ENCODE peak calls at places on chromosomes 4 and X, in six cellular contexts. J is K562, N is HepG2, T is H1, I is WTC11, Z is endothelial cell of umbilical vein. M is an unnamed sample.

GRCh38 chrX:418927-419729 is 32.4 kb upstream of the PPP2R3B start:
- DNase-seq in N (no peak), Z (no peak), J (no peak), T (no peak), I (no peak), M (no peak)

GRCh38 chr4:124529131-124529530 is 183.4 kb downstream of the ANKRD50 start:
- DNase-seq in I (no peak), T (no peak), Z (no peak), N (no peak), J (no peak), M (no peak)

GRCh38 chr4:7663075-7663541 is 228.4 kb upstream of the PSAPL1 start:
- DNase-seq in T (no peak), J (no peak), I (no peak), Z (no peak), N (no peak), M (peak)

GRCh38 chr4:4364486-4365208 is 22.3 kb upstream of the NSG1 start:
- DNase-seq in T (no peak), N (no peak), J (no peak), Z (no peak), I (peak), M (no peak)

GRCh38 chr4:2861631-2862436 is 18.2 kb downstream of the ADD1 start:
- DNase-seq in Z (no peak), J (no peak), I (no peak), T (no peak), N (no peak), M (no peak)

GRCh38 chr4:87717276-87718031 is 67.4 kb downstream of the DMP1 start:
- DNase-seq in Z (no peak), J (no peak), I (no peak), N (no peak), T (no peak), M (no peak)

GRCh38 chr4:22129454-22130075 is 181.0 kb upstream of the KCNIP4 start:
- DNase-seq in T (peak), N (peak), J (peak), Z (no peak), I (peak), M (no peak)

GRCh38 chr4:76177709-76178108 is 29.5 kb upstream of the NUP54 start:
- DNase-seq in T (no peak), J (no peak), Z (no peak), I (no peak), N (no peak), M (no peak)

GRCh38 chr4:124111922-124112321 is 600.6 kb downstream of the ANKRD50 start:
- DNase-seq in I (no peak), T (peak), N (peak), J (no peak), Z (peak), M (peak)

GRCh38 chr4:152508818-152509217 is 27.1 kb downstream of the FBXW7 start:
- DNase-seq in T (no peak), Z (no peak), J (no peak), I (no peak), N (no peak), M (no peak)

GRCh38 chr4:102420563-102421221 is 75.4 kb upstream of the SLC39A8 start:
- DNase-seq in J (no peak), Z (peak), I (no peak), T (no peak), N (peak), M (no peak)

GRCh38 chrX:103464774-103465117 is 54.5 kb downstream of the RAB40A start:
- DNase-seq in Z (peak), J (peak), N (peak), I (peak), T (peak), M (peak)

GRCh38 chr4:23333556-23333945 is 556.3 kb downstream of the PPARGC1A start:
- DNase-seq in N (no peak), Z (no peak), J (no peak), I (no peak), T (no peak), M (no peak)

GRCh38 chr4:99749445-99750391 is 66.9 kb upstream of the DAPP1 start:
- DNase-seq in N (no peak), J (no peak), Z (no peak), I (no peak), T (no peak), M (no peak)

GRCh38 chrX:51851507-51852085 is 41.8 kb upstream of the MAGED1 start:
- DNase-seq in N (peak), Z (no peak), T (no peak), J (no peak), I (no peak), M (no peak)

GRCh38 chrX:47500541-47500940 is 17.5 kb upstream of the ZNF41 start:
- DNase-seq in N (no peak), J (no peak), I (no peak), T (no peak), Z (no peak), M (no peak)

GRCh38 chrX:110257889-110258288 is 60.0 kb downstream of the AMMECR1 start:
- DNase-seq in I (no peak), N (no peak), Z (no peak), T (no peak), J (no peak), M (no peak)

GRCh38 chr4:99324978-99325377 is 3.8 kb upstream of the ADH1B start:
- DNase-seq in Z (no peak), N (no peak), J (no peak), I (no peak), T (no peak), M (no peak)

GRCh38 chr4:34261799-34262314 is 1982.5 kb downstream of the ARAP2 start:
- DNase-seq in T (no peak), Z (no peak), J (no peak), N (no peak), I (no peak), M (no peak)

GRCh38 chr4:8293131-8293975 is 23.8 kb downstream of the HTRA3 start:
- DNase-seq in Z (no peak), T (no peak), N (no peak), I (no peak), J (no peak), M (no peak)

GRCh38 chr4:108094131-108094530 is 74.6 kb downstream of the LEF1 start:
- DNase-seq in J (no peak), N (no peak), Z (no peak), T (no peak), I (no peak), M (no peak)

GRCh38 chrX:95885074-95885473 is 799.6 kb upstream of the DIAPH2 start:
- DNase-seq in Z (peak), T (no peak), I (no peak), J (no peak), N (no peak), M (no peak)

DNA sequence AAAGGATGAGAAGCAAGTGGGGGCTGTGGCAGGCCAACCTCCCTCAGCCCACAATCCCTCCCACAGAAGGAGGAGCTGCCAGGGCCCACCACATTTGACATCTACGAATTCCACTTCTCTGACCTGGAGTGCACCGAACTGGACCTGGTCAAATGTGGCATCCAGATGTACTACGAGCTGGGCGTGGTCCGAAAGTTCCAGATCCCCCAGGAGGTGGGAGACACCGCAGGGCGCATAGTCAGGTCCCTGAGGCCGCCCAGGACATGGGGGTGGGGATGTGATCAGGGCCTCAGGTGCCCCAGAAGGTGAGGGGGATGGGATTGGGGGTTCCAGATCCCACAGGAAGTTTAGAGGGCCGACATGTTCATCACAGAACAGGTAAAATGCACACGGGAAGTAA is 13.7 kb downstream of the ATP5ME start:
- DNase-seq in I (no peak), Z (no peak), J (no peak), T (no peak), N (no peak), M (no peak)
- TF ChIP-seq MAX in I (no peak), Z (no peak), J (no peak), T (no peak), N (no peak), M (no peak)

GRCh38 chr4:166017804-166018203 is 144.8 kb downstream of the TLL1 start:
- DNase-seq in T (no peak), N (no peak), J (no peak), Z (no peak), I (no peak), M (no peak)

GRCh38 chr4:166019441-166019840 is 146.4 kb downstream of the TLL1 start:
- DNase-seq in I (no peak), Z (no peak), T (no peak), J (no peak), N (no peak), M (no peak)

GRCh38 chr4:166012129-166013078 is 139.4 kb downstream of the TLL1 start:
- DNase-seq in T (no peak), Z (no peak), J (no peak), I (no peak), N (no peak), M (no peak)

GRCh38 chr4:166008510-166008909 is 135.5 kb downstream of the TLL1 start:
- DNase-seq in Z (no peak), T (no peak), J (no peak), I (no peak), N (no peak), M (no peak)

DNA sequence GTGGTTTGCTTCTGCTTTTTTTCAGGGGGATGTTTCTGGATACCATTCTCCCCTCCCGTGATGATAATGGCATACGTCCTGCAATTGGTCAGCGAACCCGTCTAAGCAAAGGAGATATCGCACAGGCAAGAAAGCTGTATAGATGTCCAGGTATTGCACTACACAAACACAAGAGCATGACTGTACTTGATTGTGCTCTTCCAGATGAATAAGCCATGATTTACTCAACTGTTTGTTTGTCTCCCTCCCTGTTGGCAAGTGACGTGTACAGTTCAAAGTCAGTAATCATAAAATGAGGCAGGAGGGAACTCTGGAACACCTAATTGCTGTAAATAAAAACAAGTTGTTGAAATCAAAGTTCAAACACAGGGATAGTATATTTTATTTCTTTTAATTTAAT is 141.4 kb downstream of the TLL1 start:
- DNase-seq in T (no peak), J (no peak), N (peak), Z (no peak), I (no peak), M (peak)
- TF ChIP-seq JUN in T (no peak), J (no peak), N (no peak), Z (no peak), I (no peak), M (no peak)

GRCh38 chr4:130127297-130127696 is 1031.3 kb downstream of the C4orf33 start:
- DNase-seq in I (no peak), Z (no peak), T (no peak), N (no peak), J (no peak), M (no peak)

GRCh38 chr4:130125468-130125867 is 1029.5 kb downstream of the C4orf33 start:
- DNase-seq in N (no peak), Z (no peak), J (no peak), I (no peak), T (no peak), M (no peak)

DNA sequence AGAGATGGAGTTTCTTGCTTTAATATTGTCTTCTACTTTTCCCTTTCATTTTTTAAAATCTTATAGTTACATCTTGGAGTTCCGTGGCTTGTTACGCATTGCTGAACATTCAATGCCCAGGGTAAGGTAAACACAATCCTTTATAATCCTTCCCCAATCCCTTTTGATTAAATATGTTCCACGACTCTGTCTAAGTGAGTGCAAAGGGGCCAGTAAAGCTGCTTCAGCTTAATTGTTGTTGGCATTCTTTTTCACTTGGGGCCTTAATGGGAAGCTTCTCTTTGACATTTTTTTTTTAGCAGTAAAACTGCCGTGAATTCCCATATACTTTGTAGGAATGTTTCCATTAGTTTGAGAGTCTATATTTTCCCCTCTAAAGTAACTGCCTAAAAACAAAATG is 1028.1 kb downstream of the C4orf33 start:
- DNase-seq in N (no peak), I (no peak), J (no peak), T (no peak), Z (no peak), M (no peak)
- TF ChIP-seq MAX in N (no peak), I (no peak), J (no peak), T (no peak), Z (no peak), M (no peak)

DNA sequence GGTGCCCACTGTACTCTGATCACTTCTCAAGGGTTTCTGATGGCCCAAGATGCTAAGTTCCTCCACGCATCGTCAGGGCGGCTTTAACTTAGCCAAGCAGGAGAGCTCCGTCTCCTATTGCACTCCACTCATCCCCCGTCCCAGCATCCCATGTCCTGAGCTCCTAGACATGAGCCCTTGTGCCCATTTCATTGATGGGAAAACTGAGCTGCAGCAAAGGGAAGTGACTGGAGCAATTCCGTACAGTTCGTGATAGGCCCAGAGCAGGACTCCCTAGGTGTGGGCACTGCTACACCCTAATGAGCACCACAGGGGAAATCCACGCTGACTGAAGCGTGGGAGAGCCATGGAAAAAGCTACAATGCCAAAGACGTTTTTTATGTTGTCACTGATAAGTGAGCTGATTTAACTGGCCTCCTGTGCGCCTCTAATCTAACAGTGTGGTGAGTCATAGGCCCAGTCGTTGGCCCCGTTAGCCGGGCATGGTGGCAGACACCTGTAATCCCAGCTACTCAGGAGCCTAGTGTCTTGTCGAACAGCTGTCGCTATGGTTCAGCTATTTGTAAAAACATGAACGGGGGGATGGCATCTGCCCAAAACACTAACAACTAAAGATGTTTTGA is 14.9 kb downstream of the NSDHL start:
- DNase-seq in Z (no peak), I (no peak), T (no peak), N (no peak), J (no peak), M (no peak)
- TF ChIP-seq JUN in Z (no peak), I (no peak), T (no peak), N (no peak), J (no peak), M (no peak)